ENCODE peak calls at places on chromosome 20, in four cellular contexts. L is endodermal cell, G is SK-N-SH, K is lung. V is an unnamed sample.

GRCh38 chr20:3199976-3200755 is 4.3 kb downstream of the DDRGK1 start:
- DNase-seq in L (no peak), K (no peak), G (no peak), V (peak)

GRCh38 chr20:14481863-14482262 is 144.5 kb upstream of the FLRT3 start:
- DNase-seq in L (no peak), K (no peak), G (no peak), V (no peak)

GRCh38 chr20:37245671-37246237 is 15.9 kb downstream of the GHRH start:
- DNase-seq in L (peak), G (no peak), K (no peak), V (no peak)

GRCh38 chr20:17870063-17870740 is 98.4 kb downstream of the SNX5 start:
- DNase-seq in L (no peak), G (no peak), K (no peak), V (no peak)

GRCh38 chr20:48196006-48196405 is 410.7 kb upstream of the SULF2 start:
- DNase-seq in K (no peak), G (no peak), L (no peak), V (no peak)

GRCh38 chr20:35947489-35947888 is 6.8 kb downstream of the SCAND1 start:
- DNase-seq in K (no peak), G (peak), L (peak), V (no peak)

GRCh38 chr20:47285189-47285588 is 71.3 kb downstream of the ZMYND8 start:
- DNase-seq in G (no peak), K (no peak), L (no peak), V (no peak)

GRCh38 chr20:48999890-49000870 is 45.9 kb upstream of the CSE1L start:
- DNase-seq in L (no peak), K (no peak), G (no peak), V (no peak)

GRCh38 chr20:11170565-11170964 is 496.8 kb upstream of the JAG1 start:
- DNase-seq in K (no peak), G (no peak), L (no peak), V (no peak)

GRCh38 chr20:44586289-44586911 is 4.0 kb downstream of the PKIG start:
- DNase-seq in G (no peak), K (no peak), L (no peak), V (no peak)

GRCh38 chr20:53579581-53580375 is 13.9 kb downstream of the ZNF217 start:
- DNase-seq in G (no peak), L (no peak), K (no peak), V (no peak)

GRCh38 chr20:61753196-61753942 is 312.3 kb downstream of the TAF4 start:
- DNase-seq in K (no peak), G (no peak), L (peak), V (no peak)

GRCh38 chr20:34880095-34880680 is 3.8 kb downstream of the ACSS2 start:
- DNase-seq in K (no peak), L (no peak), G (no peak), V (no peak)

GRCh38 chr20:25245461-25245860 is 2.4 kb upstream of the PYGB start:
- DNase-seq in K (no peak), L (peak), G (peak), V (no peak)

GRCh38 chr20:478949-479429 is 16.7 kb upstream of the TBC1D20 start:
- DNase-seq in K (no peak), G (peak), L (no peak), V (no peak)

GRCh38 chr20:19115581-19115980 is 96.9 kb upstream of the SLC24A3 start:
- DNase-seq in K (no peak), L (no peak), G (no peak), V (no peak)

GRCh38 chr20:36408219-36408618 is 102.1 kb downstream of the DLGAP4 start:
- DNase-seq in K (no peak), L (peak), G (peak), V (no peak)

GRCh38 chr20:5884465-5885335 is 65.6 kb downstream of the TRMT6 start:
- DNase-seq in L (no peak), K (no peak), G (no peak), V (no peak)

GRCh38 chr20:62835931-62836861 is 19.3 kb downstream of the COL9A3 start:
- DNase-seq in K (no peak), L (no peak), G (peak), V (no peak)
- H3K4me3 ChIP-seq in K (no peak), L (no peak), G (no peak), V (no peak)

GRCh38 chr20:57449398-57450354 is 58.5 kb downstream of the RBM38 start:
- DNase-seq in G (no peak), L (no peak), K (no peak), V (no peak)

GRCh38 chr20:57450931-57451330 is 59.7 kb downstream of the RBM38 start:
- DNase-seq in K (no peak), L (no peak), G (peak), V (no peak)

GRCh38 chr20:57451356-57451755 is 60.2 kb downstream of the RBM38 start:
- DNase-seq in G (no peak), L (no peak), K (no peak), V (no peak)

GRCh38 chr20:57450419-57450818 is 59.2 kb downstream of the RBM38 start:
- DNase-seq in K (peak), G (peak), L (no peak), V (no peak)

GRCh38 chr20:57451759-57452661 is 60.8 kb downstream of the RBM38 start:
- DNase-seq in K (no peak), L (no peak), G (no peak), V (no peak)
- H3K4me3 ChIP-seq in K (no peak), L (no peak), G (no peak), V (peak)

GRCh38 chr20:21100590-21101452 is 5.3 kb downstream of the LINC00237 start:
- DNase-seq in G (peak), L (peak), K (no peak), V (no peak)
- H3K4me3 ChIP-seq in G (peak), L (peak), K (no peak), V (peak)

DNA sequence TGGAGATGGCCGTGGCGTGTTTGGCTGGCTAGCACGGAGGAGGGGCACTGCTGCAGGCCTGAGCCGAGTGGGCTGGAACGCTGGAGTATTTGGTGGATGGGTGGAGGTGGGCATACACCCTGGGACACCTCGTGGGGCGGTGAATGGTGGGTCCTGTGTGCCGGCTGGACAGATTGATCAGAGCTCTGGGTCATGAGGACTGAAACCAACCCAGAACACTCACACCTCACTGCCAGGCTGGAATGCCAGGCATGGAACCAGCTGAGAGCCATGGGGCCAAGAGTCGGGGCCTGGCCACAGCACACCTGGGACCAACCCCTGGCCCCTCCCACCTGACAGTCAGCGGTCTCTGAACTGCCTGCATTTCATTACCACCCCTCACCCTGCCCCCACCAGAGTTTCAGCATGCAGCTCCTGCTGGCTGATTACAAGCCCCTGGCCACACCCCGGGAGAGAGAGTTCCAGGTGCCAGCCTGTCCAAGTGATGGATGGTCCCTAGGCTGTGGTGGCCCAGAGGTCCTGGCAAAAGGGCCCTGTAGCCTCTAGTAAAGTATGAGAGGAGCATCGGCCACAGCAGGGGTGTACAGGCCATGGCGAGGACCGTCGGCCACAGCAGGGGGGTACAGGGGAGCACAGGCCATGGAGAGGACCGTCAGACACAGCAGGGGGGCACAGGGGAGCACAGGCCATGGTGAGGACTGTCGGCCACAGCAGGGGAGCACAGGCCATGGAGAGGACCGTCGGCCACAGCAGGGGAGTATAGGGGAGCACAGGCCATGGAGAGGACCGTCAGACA is 3.3 kb downstream of the NPBWR2 start:
- DNase-seq in K (no peak), G (no peak), L (peak), V (no peak)
- H3K4me3 ChIP-seq in K (no peak), G (no peak), L (no peak), V (no peak)

V was measured in CD8-positive, alpha-beta memory T cell.